ENCODE peak calls at places on chromosomes 6 and 20, in five cellular contexts. O is GM23338, B is H1, K is HepG2, Z is GM12878. G is an unnamed sample.
A peak's percentile ranks its signal among the peaks of the same experiment; 100 is the strongest.

GRCh38 chr20:33578510-33578909 is 83.6 kb upstream of the C20orf144 start:
- DNase-seq in K (no peak), Z (no peak), O (no peak), B (no peak), G (no peak)

GRCh38 chr20:60250251-60250650 is 292.0 kb downstream of the CDH26 start:
- DNase-seq in Z (no peak), K (no peak), O (no peak), B (no peak), G (no peak)

GRCh38 chr20:54340206-54340605 is 132.3 kb downstream of the PFDN4 start:
- DNase-seq in Z (no peak), B (no peak), K (peak; percentile 27), O (no peak), G (no peak)

GRCh38 chr20:53567379-53567778 is 26.3 kb downstream of the ZNF217 start:
- DNase-seq in K (no peak), O (no peak), B (no peak), Z (no peak), G (no peak)

GRCh38 chr6:113881473-113881980 is 24.4 kb downstream of the MARCKS start:
- DNase-seq in Z (no peak), B (no peak), O (no peak), K (no peak), G (no peak)

GRCh38 chr6:39926668-39927067 is 7.6 kb downstream of the MOCS1 start:
- DNase-seq in K (no peak), O (no peak), B (no peak), Z (no peak), G (no peak)

GRCh38 chr20:17725094-17725835 is 25.5 kb downstream of the BANF2 start:
- DNase-seq in O (no peak), K (peak; percentile 60), Z (no peak), B (no peak), G (no peak)

GRCh38 chr6:39048481-39049399 is at the start of gene GLP1R:
- DNase-seq in Z (no peak), K (no peak), O (peak; percentile 64), B (peak; percentile 82), G (peak; percentile 42)

GRCh38 chr6:147166360-147166944 is 37.8 kb upstream of the STXBP5 start:
- DNase-seq in O (no peak), Z (no peak), K (no peak), B (no peak), G (peak; percentile 70)

GRCh38 chr6:135181333-135182119 is 418 bp downstream of the MYB start:
- DNase-seq in O (peak; percentile 33), Z (no peak), K (no peak), B (no peak), G (no peak)

GRCh38 chr6:43493833-43494232 is 16.3 kb downstream of the LRRC73 start:
- DNase-seq in O (no peak), B (no peak), Z (no peak), K (peak; percentile 89), G (no peak)

GRCh38 chr20:15619341-15619740 is 953.9 kb downstream of the KIF16B start:
- DNase-seq in Z (no peak), O (no peak), B (no peak), K (no peak), G (no peak)

GRCh38 chr20:61663521-61664425 is 401.9 kb downstream of the TAF4 start:
- DNase-seq in B (no peak), K (no peak), O (no peak), Z (no peak), G (no peak)

GRCh38 chr20:61662946-61663460 is 402.7 kb downstream of the TAF4 start:
- DNase-seq in Z (no peak), B (no peak), K (no peak), O (no peak), G (no peak)

GRCh38 chr20:61661025-61661424 is 404.7 kb downstream of the TAF4 start:
- DNase-seq in O (no peak), K (no peak), Z (no peak), B (no peak), G (no peak)

GRCh38 chr20:61661583-61661982 is 404.1 kb downstream of the TAF4 start:
- DNase-seq in O (no peak), K (no peak), Z (no peak), B (no peak), G (no peak)

GRCh38 chr20:61662226-61662945 is 403.3 kb downstream of the TAF4 start:
- DNase-seq in Z (no peak), K (no peak), B (peak; percentile 77), O (peak; percentile 51), G (peak; percentile 12)
- H3K27me3 ChIP-seq in Z (no peaks in the 10 kb centered on the region), K (peaks cover 94% of the 10 kb centered on the region), B (peaks cover 2% of the 10 kb centered on the region), O (no peaks in the 10 kb centered on the region), G (peaks cover 15% of the 10 kb centered on the region)

DNA sequence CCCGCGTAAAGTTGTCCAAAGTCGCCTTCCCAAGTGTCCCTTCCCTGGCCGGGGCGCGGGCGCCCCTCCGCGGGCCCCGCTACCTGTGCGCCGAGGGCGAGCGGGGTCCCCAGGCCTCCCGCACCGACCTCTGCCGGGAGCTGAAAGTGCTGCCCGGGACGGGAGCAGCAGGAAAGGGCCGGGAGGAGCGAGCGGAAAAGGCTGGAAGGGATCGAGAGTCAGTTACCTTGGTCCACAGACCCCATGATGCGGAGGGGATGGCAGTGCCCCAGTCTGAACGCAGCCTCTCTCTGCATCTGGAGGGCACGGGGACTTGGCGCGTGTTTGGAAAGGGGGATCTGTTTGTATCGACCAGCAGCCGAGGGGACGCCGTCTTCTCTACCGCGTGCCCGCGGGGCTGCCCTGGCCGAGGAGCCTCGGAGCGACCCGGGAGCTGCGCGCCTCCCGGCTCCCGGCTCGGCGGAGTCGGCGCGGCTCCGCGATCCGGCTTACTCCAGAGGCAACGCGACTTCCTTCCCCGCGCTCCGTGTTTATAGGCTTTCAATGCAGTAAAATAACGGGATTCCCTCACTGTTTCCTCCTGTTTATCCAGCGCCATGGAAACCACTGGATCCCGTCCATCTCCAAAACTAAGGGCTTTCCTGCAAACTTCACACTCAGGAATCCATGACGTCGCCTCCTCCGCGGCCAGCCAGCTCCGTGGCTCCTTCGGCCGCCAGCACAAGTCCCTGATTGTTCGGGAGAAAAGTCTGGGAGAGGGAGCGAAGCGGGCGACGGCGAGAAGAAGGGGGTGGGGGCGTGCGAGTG is 20.0 kb upstream of the NFATC2 start:
- DNase-seq in O (peak; percentile 83), B (peak; percentile 85), Z (no peak), K (no peak), G (peak; percentile 48)
- TF ChIP-seq CREB1 in O (peak; percentile 47), B (no peak), Z (no peak), K (no peak), G (no peak)

GRCh38 chr6:97702226-97702625 is 419.2 kb upstream of the MMS22L start:
- DNase-seq in K (no peak), Z (no peak), B (no peak), O (no peak), G (no peak)
- H3K27me3 ChIP-seq in K (no peaks in the 10 kb centered on the region), Z (no peaks in the 10 kb centered on the region), B (no peaks in the 10 kb centered on the region), O (no peaks in the 10 kb centered on the region), G (no peaks in the 10 kb centered on the region)

GRCh38 chr6:112043032-112044007 is 10.6 kb upstream of the CCN6 start:
- DNase-seq in Z (peak; percentile 45), B (peak; percentile 98), O (peak; percentile 98), K (peak; percentile 86), G (peak; percentile 93)

GRCh38 chr6:112038756-112039430 is 15.0 kb upstream of the CCN6 start:
- DNase-seq in O (no peak), Z (no peak), B (no peak), K (no peak), G (no peak)

GRCh38 chr6:112039431-112039770 is 14.5 kb upstream of the CCN6 start:
- DNase-seq in Z (no peak), K (no peak), O (no peak), B (no peak), G (no peak)

GRCh38 chr6:112041535-112041934 is 12.4 kb upstream of the CCN6 start:
- DNase-seq in B (no peak), O (peak; percentile 34), Z (no peak), K (no peak), G (no peak)

DNA sequence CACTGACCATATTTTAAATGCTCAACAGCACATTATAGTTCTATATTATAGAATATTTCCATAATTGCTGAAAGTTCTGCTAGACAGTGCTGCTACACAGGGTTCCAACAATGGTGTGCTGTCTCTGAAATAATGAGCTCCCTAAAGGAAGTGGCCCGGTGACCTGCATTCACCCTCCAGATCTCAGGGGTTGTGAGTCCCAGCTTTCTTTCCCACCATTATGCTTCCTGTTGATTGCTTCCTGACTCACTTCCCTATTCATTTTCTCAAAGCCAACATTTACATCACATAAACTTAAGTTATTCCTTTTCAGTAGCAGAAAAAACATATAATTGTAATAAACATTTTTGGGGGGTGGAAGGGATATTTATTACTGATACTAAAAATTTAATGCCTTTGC is 13.0 kb upstream of the CCN6 start:
- DNase-seq in K (no peak), B (no peak), Z (no peak), O (no peak), G (no peak)
- TF ChIP-seq CREB1 in K (no peak), B (no peak), Z (no peak), O (no peak), G (no peak)

GRCh38 chr6:88972504-88973423 is 9.3 kb upstream of the RNGTT start:
- DNase-seq in O (peak; percentile 63), K (peak; percentile 88), B (no peak), Z (no peak), G (no peak)
- H3K27me3 ChIP-seq in O (peaks cover 89% of the 10 kb centered on the region), K (no peaks in the 10 kb centered on the region), B (peaks cover 61% of the 10 kb centered on the region), Z (no peaks in the 10 kb centered on the region), G (no peaks in the 10 kb centered on the region)

GRCh38 chr6:138106665-138107077 is 548 bp downstream of the PERP start:
- DNase-seq in B (no peak), K (no peak), O (no peak), Z (no peak), G (no peak)

GRCh38 chr6:138104618-138105213 is 2.5 kb downstream of the PERP start:
- DNase-seq in B (no peak), K (no peak), O (no peak), Z (no peak), G (no peak)

GRCh38 chr6:138105446-138105845 is 1.8 kb downstream of the PERP start:
- DNase-seq in B (no peak), O (peak; percentile 11), K (peak; percentile 70), Z (no peak), G (no peak)

GRCh38 chr6:138107078-138107751 is at the start of gene PERP:
- DNase-seq in B (peak; percentile 70), Z (no peak), K (peak; percentile 68), O (peak; percentile 66), G (peak; percentile 73)

GRCh38 chr6:138105880-138106664 is 1.1 kb downstream of the PERP start:
- DNase-seq in Z (no peak), K (peak; percentile 63), B (peak; percentile 62), O (peak; percentile 75), G (no peak)
- TF ChIP-seq CREB1 in Z (no peak), K (peak; percentile 90), B (peak; percentile 25), O (peak; percentile 3), G (no peak)

DNA sequence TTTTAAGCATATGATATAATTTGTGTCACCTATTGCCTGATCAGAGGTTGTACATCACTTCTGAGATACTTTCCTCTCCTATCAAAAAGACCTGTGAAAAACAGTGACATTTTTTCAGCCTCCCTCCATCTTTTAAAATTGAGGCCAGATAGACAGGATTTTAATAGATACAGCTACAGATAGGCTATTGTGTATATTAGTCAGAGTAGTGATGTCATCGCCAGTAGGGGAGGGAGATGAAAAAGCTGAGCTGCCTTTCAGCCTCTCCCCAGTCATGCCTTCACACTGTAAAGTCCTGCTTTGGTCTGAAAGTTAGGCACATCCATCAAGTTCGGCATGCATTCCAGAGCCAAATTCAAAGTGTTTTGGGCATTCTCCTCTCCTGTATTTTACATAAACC is 7.9 kb upstream of the PABPC1L start:
- DNase-seq in O (no peak), B (no peak), Z (no peak), K (no peak), G (no peak)
- H3K27me3 ChIP-seq in O (no peaks in the 10 kb centered on the region), B (no peaks in the 10 kb centered on the region), Z (no peaks in the 10 kb centered on the region), K (no peaks in the 10 kb centered on the region), G (no peaks in the 10 kb centered on the region)

GRCh38 chr6:31888281-31889258 is 8.9 kb downstream of the EHMT2 start:
- DNase-seq in K (no peak), B (peak; percentile 89), Z (no peak), O (peak; percentile 86), G (peak; percentile 71)
- TF ChIP-seq CREB1 in K (no peak), B (no peak), Z (no peak), O (no peak), G (no peak)